ENCODE peak calls at places on chromosomes 13 and 19, in four cellular contexts. One of them, this sample, is unnamed.

GRCh38 chr19:6465006-6465405 is 935 bp downstream of the CRB3 start:
- DNase-seq in uterus: no peak
- DNase-seq in GM23338: no peak
- DNase-seq in tibial nerve: no peak
- DNase-seq in this sample: no peak

GRCh38 chr19:5125797-5126497 is 157.0 kb downstream of the KDM4B start:
- DNase-seq in GM23338: peak
- DNase-seq in uterus: no peak
- DNase-seq in tibial nerve: no peak
- DNase-seq in this sample: no peak

GRCh38 chr19:15526408-15526807 is 18.1 kb downstream of the CYP4F22 start:
- DNase-seq in uterus: no peak
- DNase-seq in GM23338: no peak
- DNase-seq in tibial nerve: no peak
- DNase-seq in this sample: no peak

GRCh38 chr19:16193466-16193865 is 4.2 kb upstream of the AP1M1 start:
- DNase-seq in GM23338: peak
- DNase-seq in uterus: no peak
- DNase-seq in tibial nerve: no peak
- DNase-seq in this sample: no peak

GRCh38 chr19:51098366-51099069 is 9.7 kb downstream of the CTU1 start:
- DNase-seq in GM23338: peak
- DNase-seq in tibial nerve: no peak
- DNase-seq in uterus: no peak
- DNase-seq in this sample: no peak

GRCh38 chr19:18414504-18415176 is 4.6 kb upstream of the SSBP4 start:
- DNase-seq in GM23338: peak
- DNase-seq in uterus: peak
- DNase-seq in tibial nerve: no peak
- DNase-seq in this sample: no peak

GRCh38 chr13:76048675-76049396 is 412.7 kb downstream of the LMO7 start:
- DNase-seq in GM23338: no peak
- DNase-seq in uterus: no peak
- DNase-seq in tibial nerve: no peak
- DNase-seq in this sample: no peak

GRCh38 chr19:3353493-3353892 is 12.9 kb upstream of the NFIC start:
- DNase-seq in uterus: no peak
- DNase-seq in GM23338: no peak
- DNase-seq in tibial nerve: no peak
- DNase-seq in this sample: no peak

GRCh38 chr13:32056316-32056715 is 24.7 kb downstream of the FRY start:
- DNase-seq in uterus: no peak
- DNase-seq in GM23338: no peak
- DNase-seq in tibial nerve: no peak
- DNase-seq in this sample: no peak

DNA sequence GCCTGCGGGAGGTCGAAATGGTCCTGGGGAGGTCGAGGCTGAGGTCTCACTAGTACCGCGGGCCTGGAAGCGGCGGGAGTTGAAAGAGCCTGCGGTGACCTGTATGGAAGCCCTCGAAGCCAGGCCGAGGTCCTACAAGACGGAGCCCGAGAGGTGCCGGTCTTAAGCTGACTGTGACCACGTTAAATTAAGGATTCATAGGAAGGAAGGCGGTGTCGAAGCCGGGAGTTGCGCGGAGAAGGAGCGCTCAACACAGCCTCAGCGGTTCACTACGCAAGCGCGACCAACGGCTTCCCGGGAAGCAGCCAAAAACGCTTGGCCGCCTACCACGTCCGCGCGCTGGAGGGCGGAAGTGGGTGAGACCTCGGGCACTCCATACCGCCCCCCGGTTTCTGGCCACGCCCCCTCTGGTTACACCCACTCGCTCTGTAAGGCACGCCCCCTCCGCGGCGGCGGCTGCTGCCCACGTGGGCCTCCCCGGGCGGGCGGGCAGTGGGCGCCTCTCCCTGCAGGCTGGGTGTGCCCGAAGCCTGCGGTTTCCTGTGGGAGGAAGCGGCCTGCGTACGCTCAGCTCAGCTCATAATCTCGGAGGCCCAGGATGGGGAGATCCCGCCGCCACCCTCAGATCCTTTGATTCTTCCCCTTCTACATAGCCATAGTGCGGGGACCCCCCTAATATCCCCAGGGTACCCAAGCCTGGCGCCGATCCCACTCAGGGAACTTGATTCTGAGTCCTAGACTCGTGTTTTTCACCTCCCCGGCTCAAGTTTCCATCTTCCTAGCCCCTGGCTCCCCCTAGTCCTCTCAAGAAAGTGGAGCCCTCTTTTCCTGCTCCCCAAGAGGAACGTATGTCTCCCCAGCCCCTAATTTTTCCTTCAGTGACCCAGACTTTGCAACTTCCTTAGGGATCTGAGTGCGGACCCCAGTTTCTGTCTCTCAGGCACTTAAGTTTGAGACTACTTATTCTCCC is 3.4 kb upstream of the EMP3 start:
- DNase-seq in uterus: peak
- DNase-seq in GM23338: peak
- DNase-seq in tibial nerve: peak
- DNase-seq in this sample: peak
- H3K27ac ChIP-seq in uterus: peak
- H3K27ac ChIP-seq in GM23338: peak
- H3K27ac ChIP-seq in tibial nerve: peak
- H3K27ac ChIP-seq in this sample: peak

DNA sequence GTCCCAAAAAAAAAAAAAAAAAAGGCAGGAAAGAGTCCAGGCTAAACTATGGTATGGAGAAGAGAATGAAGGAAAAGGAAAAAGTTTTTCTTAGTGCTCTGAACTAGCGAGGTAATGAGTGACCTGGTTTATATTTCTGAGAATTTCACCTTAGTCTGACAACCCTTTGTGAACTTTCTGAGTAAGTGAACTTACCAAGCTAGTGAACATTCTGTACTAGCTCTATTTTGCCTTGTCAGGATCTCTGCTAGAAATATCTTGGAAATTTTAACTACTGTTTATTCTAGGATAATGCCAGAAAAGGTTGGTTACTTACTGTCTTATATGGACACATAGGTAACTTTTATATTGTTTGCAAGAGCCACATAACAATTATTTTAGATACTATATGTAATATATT is 4.4 kb downstream of the TRIM13 start:
- DNase-seq in GM23338: no peak
- DNase-seq in tibial nerve: no peak
- DNase-seq in uterus: no peak
- DNase-seq in this sample: no peak
- H3K4me3 ChIP-seq in GM23338: no peak
- H3K4me3 ChIP-seq in tibial nerve: no peak
- H3K4me3 ChIP-seq in uterus: no peak
- H3K4me3 ChIP-seq in this sample: peak

GRCh38 chr13:113142876-113143275 is 15.6 kb upstream of the PROZ start:
- DNase-seq in uterus: no peak
- DNase-seq in tibial nerve: no peak
- DNase-seq in GM23338: no peak
- DNase-seq in this sample: no peak
- H3K27ac ChIP-seq in uterus: no peak
- H3K27ac ChIP-seq in tibial nerve: no peak
- H3K27ac ChIP-seq in GM23338: no peak
- H3K27ac ChIP-seq in this sample: no peak

GRCh38 chr19:35722897-35723296 is 5.1 kb downstream of the KMT2B start:
- DNase-seq in GM23338: no peak
- DNase-seq in tibial nerve: no peak
- DNase-seq in uterus: no peak
- DNase-seq in this sample: no peak

GRCh38 chr19:35723671-35724070 is 5.9 kb downstream of the KMT2B start:
- DNase-seq in uterus: no peak
- DNase-seq in GM23338: no peak
- DNase-seq in tibial nerve: no peak
- DNase-seq in this sample: no peak

GRCh38 chr19:35725216-35725861 is 7.5 kb downstream of the KMT2B start:
- DNase-seq in tibial nerve: no peak
- DNase-seq in uterus: no peak
- DNase-seq in GM23338: no peak
- DNase-seq in this sample: no peak

GRCh38 chr19:35722461-35722860 is 4.7 kb downstream of the KMT2B start:
- DNase-seq in tibial nerve: no peak
- DNase-seq in uterus: no peak
- DNase-seq in GM23338: no peak
- DNase-seq in this sample: no peak

DNA sequence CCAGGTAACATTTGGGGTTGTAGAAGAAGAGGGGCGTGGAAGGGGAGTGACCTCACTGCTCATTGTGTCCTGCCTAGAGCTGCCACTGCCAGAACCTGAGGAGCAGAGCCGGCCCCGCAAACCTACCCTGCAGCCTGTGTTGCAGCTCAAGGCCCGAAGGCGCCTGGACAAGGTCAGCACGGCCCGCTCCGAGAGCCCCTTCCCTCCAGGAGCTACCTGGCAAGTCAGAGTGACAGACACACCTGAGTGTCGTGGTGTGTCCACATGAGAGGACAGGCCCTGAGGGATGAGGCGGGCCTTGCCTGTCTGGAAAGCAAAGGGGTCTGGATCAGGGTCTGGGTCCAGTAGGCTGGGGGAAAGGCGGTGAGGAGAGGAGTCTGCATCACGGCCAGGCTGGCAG is 6.8 kb downstream of the KMT2B start:
- DNase-seq in GM23338: no peak
- DNase-seq in tibial nerve: no peak
- DNase-seq in uterus: no peak
- DNase-seq in this sample: no peak
- H3K4me3 ChIP-seq in GM23338: no peak
- H3K4me3 ChIP-seq in tibial nerve: no peak
- H3K4me3 ChIP-seq in uterus: no peak
- H3K4me3 ChIP-seq in this sample: no peak

DNA sequence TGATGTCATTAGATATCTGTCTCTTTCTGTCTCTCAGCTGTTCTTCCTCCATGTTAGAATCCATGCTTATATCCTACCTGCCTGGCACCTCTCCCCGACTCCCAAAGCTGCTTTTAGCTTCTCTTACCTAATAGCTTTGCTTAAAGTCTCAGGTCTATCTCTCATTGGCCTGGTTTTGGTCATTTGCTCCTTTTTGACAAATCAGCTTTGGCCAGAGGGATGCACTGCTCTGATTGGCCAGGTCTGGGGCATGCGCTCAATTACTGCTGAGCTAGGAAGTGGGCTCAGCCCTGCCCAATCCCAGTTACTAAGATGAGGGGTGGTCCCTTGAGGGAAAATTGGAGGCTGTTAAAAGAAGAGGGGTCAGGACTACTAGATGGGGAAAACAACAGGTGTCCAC is 11.5 kb upstream of the CLASRP start:
- DNase-seq in uterus: no peak
- DNase-seq in tibial nerve: no peak
- DNase-seq in GM23338: no peak
- DNase-seq in this sample: no peak
- H3K27ac ChIP-seq in uterus: no peak
- H3K27ac ChIP-seq in tibial nerve: no peak
- H3K27ac ChIP-seq in GM23338: no peak
- H3K27ac ChIP-seq in this sample: no peak

This sample was measured in esophagus muscularis mucosa.